ENCODE peak calls at places on chromosomes 16 and 17, in six cellular contexts. I is DND-41, J is IMR-90, S is PC-3, U is MM.1S, F is keratinocyte. D is an unnamed sample.

GRCh38 chr17:46144246-46144645 is 49.0 kb downstream of the KANSL1 start:
- DNase-seq in I (no peak), J (no peak), S (no peak), U (peak; percentile 65), F (no peak), D (no peak)

GRCh38 chr17:16037636-16038035 is 38.0 kb downstream of the TTC19 start:
- DNase-seq in I (no peak), J (peak; percentile 27), S (no peak), U (peak; percentile 54), F (no peak), D (no peak)

GRCh38 chr17:7530294-7530900 is 18.5 kb upstream of the TNFSF12 start:
- DNase-seq in I (no peak), J (no peak), S (no peak), U (no peak), F (no peak), D (no peak)

GRCh38 chr17:59371426-59372099 is 40.1 kb downstream of the YPEL2 start:
- DNase-seq in I (no peak), J (no peak), S (no peak), U (no peak), F (no peak), D (no peak)

GRCh38 chr16:12559714-12560113 is 244.0 kb downstream of the CPPED1 start:
- DNase-seq in I (no peak), J (peak; percentile 17), S (peak; percentile 18), U (no peak), F (no peak), D (no peak)

GRCh38 chr16:89045881-89046280 is 47.8 kb upstream of the ACSF3 start:
- DNase-seq in I (no peak), J (no peak), S (no peak), U (no peak), F (no peak), D (no peak)

GRCh38 chr16:709651-710499 is 4.3 kb upstream of the FBXL16 start:
- DNase-seq in I (no peak), J (peak; percentile 88), S (peak; percentile 54), U (no peak), F (no peak), D (peak; percentile 83)

GRCh38 chr17:29138991-29139682 is 41.1 kb downstream of the MYO18A start:
- DNase-seq in I (peak; percentile 82), J (no peak), S (no peak), U (peak; percentile 68), F (no peak), D (no peak)

GRCh38 chr16:13332713-13333255 is 431.4 kb downstream of the SHISA9 start:
- DNase-seq in I (no peak), J (no peak), S (no peak), U (no peak), F (no peak), D (peak; percentile 8)

GRCh38 chr16:28504707-28505404 is 1.8 kb downstream of the IL27 start:
- DNase-seq in I (no peak), J (no peak), S (peak; percentile 73), U (no peak), F (no peak), D (no peak)

GRCh38 chr17:4858068-4858879 is 25.1 kb downstream of the MINK1 start:
- DNase-seq in I (no peak), J (no peak), S (peak; percentile 21), U (no peak), F (no peak), D (peak; percentile 87)

GRCh38 chr16:89842471-89843408 is 14.5 kb downstream of the SPIRE2 start:
- DNase-seq in I (no peak), J (peak; percentile 71), S (peak; percentile 63), U (no peak), F (no peak), D (no peak)

GRCh38 chr16:84928679-84929420 is 82.5 kb downstream of the ZDHHC7 start:
- DNase-seq in I (no peak), J (peak; percentile 39), S (peak; percentile 49), U (no peak), F (no peak), D (no peak)

GRCh38 chr17:65359016-65359415 is 202.4 kb downstream of the AXIN2 start:
- DNase-seq in I (no peak), J (peak; percentile 84), S (peak; percentile 95), U (no peak), F (no peak), D (no peak)

GRCh38 chr16:48014349-48015135 is 141.3 kb downstream of the ABCC12 start:
- DNase-seq in I (no peak), J (peak; percentile 57), S (peak; percentile 95), U (no peak), F (peak; percentile 97), D (peak; percentile 52)

GRCh38 chr16:48008011-48008410 is 147.8 kb downstream of the ABCC12 start:
- DNase-seq in I (no peak), J (no peak), S (no peak), U (no peak), F (no peak), D (no peak)

GRCh38 chr16:48011888-48012658 is 143.7 kb downstream of the ABCC12 start:
- DNase-seq in I (no peak), J (no peak), S (no peak), U (peak; percentile 15), F (no peak), D (no peak)

GRCh38 chr16:48011466-48011865 is 144.3 kb downstream of the ABCC12 start:
- DNase-seq in I (no peak), J (no peak), S (no peak), U (no peak), F (no peak), D (no peak)

DNA sequence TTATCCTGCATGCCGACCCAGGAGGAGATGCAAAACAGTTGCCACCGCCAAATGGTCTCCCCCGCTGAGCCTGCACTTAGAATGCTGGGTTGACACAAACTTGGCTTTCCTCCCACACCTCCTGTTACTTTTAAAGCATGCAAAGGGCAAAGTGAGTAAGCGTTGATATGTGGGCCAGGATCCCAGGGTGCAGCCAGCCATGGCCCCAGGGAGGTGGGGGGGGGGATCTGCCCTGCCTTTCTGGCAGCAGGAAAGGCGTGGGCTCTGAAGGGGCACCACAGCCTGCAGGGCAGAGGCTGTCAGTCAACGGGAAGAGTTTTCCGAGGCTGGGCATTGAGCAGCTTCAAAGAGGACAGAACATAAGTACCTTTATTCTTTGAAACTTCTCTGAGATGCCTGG is 142.3 kb downstream of the ABCC12 start:
- DNase-seq in I (no peak), J (no peak), S (peak; percentile 88), U (no peak), F (peak; percentile 86), D (no peak)
- H3K9ac ChIP-seq in I (no peak overlapping the region), J (no peak overlapping the region), S (no peak overlapping the region), U (no peak overlapping the region), F (peak overlapping the region; percentile 16), D (no peak overlapping the region)

GRCh38 chr17:61877837-61878236 is 14.5 kb upstream of the BRIP1 start:
- DNase-seq in I (no peak), J (no peak), S (no peak), U (no peak), F (no peak), D (no peak)

GRCh38 chr17:61872099-61872498 is 8.8 kb upstream of the BRIP1 start:
- DNase-seq in I (no peak), J (no peak), S (no peak), U (no peak), F (no peak), D (no peak)

GRCh38 chr17:61875285-61875684 is 12.0 kb upstream of the BRIP1 start:
- DNase-seq in I (no peak), J (no peak), S (no peak), U (no peak), F (no peak), D (no peak)

GRCh38 chr17:61875804-61876203 is 12.5 kb upstream of the BRIP1 start:
- DNase-seq in I (no peak), J (no peak), S (no peak), U (no peak), F (no peak), D (no peak)

DNA sequence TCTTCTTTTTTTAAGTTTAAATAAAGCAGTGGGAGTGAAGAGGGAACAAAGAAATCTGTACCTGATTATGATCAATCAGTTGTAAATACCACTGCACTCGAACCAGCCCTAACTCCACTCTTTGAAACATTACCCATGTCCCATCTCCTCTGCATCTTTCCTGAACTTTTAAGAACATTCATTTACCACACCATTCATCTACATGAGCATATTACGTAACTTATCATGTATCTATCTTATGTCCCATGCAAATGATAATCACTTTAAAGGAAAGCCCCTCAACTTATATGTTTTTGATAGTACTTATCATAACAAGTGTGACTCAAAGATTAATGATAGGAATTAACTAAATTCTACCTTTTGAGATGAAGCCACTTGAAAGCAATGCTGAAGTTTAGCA is 10.7 kb upstream of the BRIP1 start:
- DNase-seq in I (no peak), J (no peak), S (no peak), U (no peak), F (no peak), D (no peak)
- H2AFZ ChIP-seq in I (no peak overlapping the region), J (no peak overlapping the region), S (no peak overlapping the region), U (no peak overlapping the region), F (no peak overlapping the region), D (no peak overlapping the region)

GRCh38 chr16:73268311-73268997 is 220.5 kb upstream of the ZFHX3 start:
- DNase-seq in I (no peak), J (peak; percentile 16), S (no peak), U (no peak), F (no peak), D (peak; percentile 72)
- H3K27me3 ChIP-seq in I (no peaks in the 10 kb centered on the region), J (peaks cover 1% of the 10 kb centered on the region), S (peaks cover 30% of the 10 kb centered on the region), U (no peaks in the 10 kb centered on the region), F (no peaks in the 10 kb centered on the region), D (no peaks in the 10 kb centered on the region)

GRCh38 chr17:19003966-19004600 is 481 bp downstream of the FAM83G start:
- DNase-seq in I (no peak), J (peak; percentile 36), S (no peak), U (peak; percentile 10), F (no peak), D (peak; percentile 70)

GRCh38 chr17:19004601-19005441 is at the start of gene FAM83G:
- DNase-seq in I (no peak), J (peak; percentile 71), S (no peak), U (peak; percentile 82), F (no peak), D (peak; percentile 80)

GRCh38 chr17:19002805-19003542 is 1.6 kb downstream of the FAM83G start:
- DNase-seq in I (no peak), J (peak; percentile 54), S (no peak), U (no peak), F (no peak), D (peak; percentile 18)

GRCh38 chr17:19002191-19002590 is 2.4 kb downstream of the FAM83G start:
- DNase-seq in I (no peak), J (no peak), S (no peak), U (no peak), F (no peak), D (no peak)

DNA sequence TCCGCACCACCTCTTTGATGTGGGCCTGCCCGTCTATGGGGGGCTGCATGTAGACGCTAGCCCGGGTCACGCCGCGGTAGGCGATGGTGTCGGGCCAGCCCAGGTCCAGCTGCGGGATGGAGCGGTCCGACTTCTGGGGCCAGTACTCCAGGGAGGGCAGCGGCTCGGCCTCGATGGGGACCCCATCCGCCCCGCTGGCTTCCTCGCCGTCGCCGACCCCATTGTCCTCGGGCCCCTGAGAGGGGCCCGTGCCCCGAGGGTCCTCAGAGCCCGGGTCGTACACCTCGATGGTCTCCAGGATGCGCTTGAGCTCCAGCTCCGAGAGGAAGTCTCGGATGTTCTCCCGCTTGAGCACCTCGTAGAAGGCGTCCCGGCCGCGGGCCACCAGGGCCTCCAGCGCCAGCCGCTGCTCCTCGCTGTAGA is 1.0 kb downstream of the FAM83G start:
- DNase-seq in I (no peak), J (no peak), S (no peak), U (no peak), F (no peak), D (peak; percentile 8)
- H3K9ac ChIP-seq in I (no peak overlapping the region), J (peak overlapping the region; percentile 54), S (no peak overlapping the region), U (peak overlapping the region; percentile 44), F (peak overlapping the region; percentile 87), D (peak overlapping the region; percentile 14)

D was measured in neural progenitor cell.